ENCODE peak calls at places on chromosomes 12 and 14, in ten cellular contexts. O is fibroblast of lung, A is Peyer's patch, S is H9, U is lower lobe of right lung, D is A549, W is PC-3, Q is endodermal cell, Z is transverse colon, J is ovary. M is an unnamed sample. For H3K4me1, the result is how much of the 10 kb centered on the place peaks cover.

GRCh38 chr12:3042394-3042793 is 34.8 kb upstream of the TSPAN9 start:
- DNase-seq in O (no peak), A (no peak), S (peak), U (no peak), D (no peak), W (no peak), Q (no peak), Z (no peak), J (no peak), M (no peak)

GRCh38 chr14:32136027-32136825 is 59.1 kb downstream of the ARHGAP5 start:
- DNase-seq in O (no peak), A (no peak), S (no peak), U (no peak), D (peak), W (no peak), Q (no peak), Z (no peak), J (no peak), M (no peak)

GRCh38 chr14:79608426-79608825 is 602.9 kb downstream of the DIO2 start:
- DNase-seq in O (no peak), A (no peak), S (no peak), U (no peak), D (no peak), W (no peak), Q (no peak), Z (no peak), J (no peak), M (no peak)

GRCh38 chr12:38222011-38222410 is 94.6 kb upstream of the ALG10B start:
- DNase-seq in O (no peak), A (no peak), S (no peak), U (no peak), D (no peak), W (no peak), Q (no peak), Z (no peak), J (no peak), M (no peak)

GRCh38 chr14:61145903-61146411 is 135.2 kb downstream of the TMEM30B start:
- DNase-seq in O (peak), A (no peak), S (no peak), U (no peak), D (no peak), W (peak), Q (no peak), Z (no peak), J (no peak), M (no peak)

GRCh38 chr12:54389139-54389508 is 4.6 kb upstream of the ZNF385A start:
- DNase-seq in O (no peak), A (no peak), S (no peak), U (no peak), D (no peak), W (no peak), Q (no peak), Z (no peak), J (no peak), M (no peak)

GRCh38 chr14:79510659-79511058 is 700.6 kb downstream of the DIO2 start:
- DNase-seq in O (peak), A (no peak), S (no peak), U (no peak), D (peak), W (peak), Q (no peak), Z (no peak), J (no peak), M (no peak)

GRCh38 chr14:53409289-53409688 is 256.2 kb upstream of the DDHD1 start:
- DNase-seq in O (no peak), A (no peak), S (no peak), U (no peak), D (no peak), W (no peak), Q (no peak), Z (no peak), J (no peak), M (no peak)

GRCh38 chr12:106894774-106895173 is 60.9 kb upstream of the TMEM263 start:
- DNase-seq in O (no peak), A (no peak), S (no peak), U (no peak), D (no peak), W (peak), Q (no peak), Z (no peak), J (no peak), M (no peak)

GRCh38 chr14:103105580-103106168 is 11.1 kb downstream of the EXOC3L4 start:
- DNase-seq in O (no peak), A (no peak), S (no peak), U (no peak), D (no peak), W (peak), Q (peak), Z (peak), J (no peak), M (no peak)

GRCh38 chr14:75604979-75605825 is 26.8 kb downstream of the FLVCR2 start:
- DNase-seq in O (peak), A (no peak), S (no peak), U (no peak), D (no peak), W (no peak), Q (peak), Z (no peak), J (no peak), M (no peak)

GRCh38 chr14:39232554-39233415 is 930 bp upstream of the MIA2 start:
- DNase-seq in O (peak), A (no peak), S (no peak), U (no peak), D (peak), W (no peak), Q (no peak), Z (no peak), J (no peak), M (no peak)

GRCh38 chr12:5083955-5084849 is 40.5 kb downstream of the KCNA5 start:
- DNase-seq in O (peak), A (no peak), S (no peak), U (no peak), D (peak), W (peak), Q (peak), Z (no peak), J (no peak), M (no peak)

DNA sequence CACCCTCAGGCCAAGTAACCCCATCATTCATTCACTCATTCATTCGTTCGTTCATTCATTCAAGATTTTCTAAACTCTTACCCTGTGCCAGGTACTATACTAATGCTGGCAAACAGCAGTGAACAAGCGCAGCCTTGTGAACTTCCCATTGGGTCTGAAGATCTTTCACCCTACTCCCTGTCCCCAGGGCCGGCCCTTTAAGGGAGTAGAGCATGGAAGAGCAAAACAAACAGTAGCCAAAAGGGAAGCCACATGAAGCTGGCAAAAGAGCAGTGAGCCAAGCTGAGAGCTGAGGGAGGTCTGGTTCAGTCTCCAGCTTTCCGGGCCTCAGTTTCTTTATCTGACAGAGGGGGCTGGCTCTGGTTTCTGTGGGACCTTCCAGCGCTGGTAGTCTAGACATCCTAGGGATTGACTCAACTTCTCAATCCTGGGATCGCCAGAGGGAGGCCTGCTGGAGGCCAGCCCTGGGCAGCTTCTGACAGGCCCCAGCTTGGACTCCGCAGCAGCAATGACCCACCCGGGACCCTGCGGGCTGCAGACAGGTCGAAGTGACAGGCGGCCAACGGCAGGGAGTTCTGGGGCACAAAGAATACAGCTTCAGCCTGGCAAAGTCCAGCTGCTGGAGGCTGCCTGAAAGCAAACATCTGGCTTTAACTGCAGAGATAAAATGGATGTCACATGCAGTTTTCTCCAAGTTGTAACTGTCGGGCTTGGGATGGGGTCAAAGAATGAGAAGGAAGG is 27.1 kb downstream of the ACTN1 start:
- DNase-seq in O (no peak), A (no peak), S (no peak), U (no peak), D (no peak), W (no peak), Q (no peak), Z (no peak), J (peak), M (no peak)
- H3K4me1 ChIP-seq in O (half or more), A (under half), S (under half), U (half or more), D (half or more), W (under half), Q (under half), Z (half or more), J (under half), M (half or more)

GRCh38 chr14:90564496-90564895 is 167.7 kb downstream of the CALM1 start:
- DNase-seq in O (no peak), A (no peak), S (no peak), U (no peak), D (no peak), W (no peak), Q (no peak), Z (no peak), J (no peak), M (no peak)
- H3K4me1 ChIP-seq in O (under half), A (under half), S (under half), U (under half), D (under half), W (under half), Q (under half), Z (under half), J (under half), M (under half)

GRCh38 chr14:70921669-70922068 is 14.4 kb downstream of the PCNX1 start:
- DNase-seq in O (no peak), A (no peak), S (no peak), U (no peak), D (no peak), W (peak), Q (no peak), Z (no peak), J (no peak), M (no peak)

GRCh38 chr14:70916776-70917175 is 9.5 kb downstream of the PCNX1 start:
- DNase-seq in O (no peak), A (no peak), S (no peak), U (no peak), D (no peak), W (no peak), Q (no peak), Z (no peak), J (no peak), M (no peak)

GRCh38 chr14:70917633-70918032 is 10.4 kb downstream of the PCNX1 start:
- DNase-seq in O (no peak), A (no peak), S (no peak), U (no peak), D (no peak), W (no peak), Q (no peak), Z (no peak), J (no peak), M (no peak)

GRCh38 chr14:70919774-70920173 is 12.5 kb downstream of the PCNX1 start:
- DNase-seq in O (peak), A (no peak), S (no peak), U (no peak), D (no peak), W (peak), Q (no peak), Z (no peak), J (no peak), M (no peak)

DNA sequence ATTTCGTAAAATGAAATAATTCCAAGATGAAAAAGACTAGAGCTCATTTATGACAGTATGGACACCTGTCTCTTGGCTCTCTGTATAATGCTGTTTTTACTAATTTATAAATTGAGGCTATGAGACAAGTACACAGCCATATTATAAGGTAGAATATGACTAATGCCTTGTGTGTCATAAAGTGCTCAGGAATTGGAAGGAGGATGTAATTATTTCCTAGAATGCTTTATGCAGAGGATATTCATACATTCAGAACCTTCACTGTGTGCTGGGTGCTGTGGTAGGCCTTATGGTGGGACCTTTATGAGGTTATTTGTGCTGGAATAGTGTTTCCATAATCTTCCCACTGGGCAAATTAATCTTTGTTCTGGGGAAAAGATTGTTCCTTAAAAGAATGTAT is 13.3 kb downstream of the PCNX1 start:
- DNase-seq in O (no peak), A (no peak), S (no peak), U (no peak), D (no peak), W (peak), Q (no peak), Z (no peak), J (no peak), M (no peak)
- H3K4me1 ChIP-seq in O (under half), A (under half), S (under half), U (under half), D (under half), W (under half), Q (under half), Z (under half), J (under half), M (half or more)

DNA sequence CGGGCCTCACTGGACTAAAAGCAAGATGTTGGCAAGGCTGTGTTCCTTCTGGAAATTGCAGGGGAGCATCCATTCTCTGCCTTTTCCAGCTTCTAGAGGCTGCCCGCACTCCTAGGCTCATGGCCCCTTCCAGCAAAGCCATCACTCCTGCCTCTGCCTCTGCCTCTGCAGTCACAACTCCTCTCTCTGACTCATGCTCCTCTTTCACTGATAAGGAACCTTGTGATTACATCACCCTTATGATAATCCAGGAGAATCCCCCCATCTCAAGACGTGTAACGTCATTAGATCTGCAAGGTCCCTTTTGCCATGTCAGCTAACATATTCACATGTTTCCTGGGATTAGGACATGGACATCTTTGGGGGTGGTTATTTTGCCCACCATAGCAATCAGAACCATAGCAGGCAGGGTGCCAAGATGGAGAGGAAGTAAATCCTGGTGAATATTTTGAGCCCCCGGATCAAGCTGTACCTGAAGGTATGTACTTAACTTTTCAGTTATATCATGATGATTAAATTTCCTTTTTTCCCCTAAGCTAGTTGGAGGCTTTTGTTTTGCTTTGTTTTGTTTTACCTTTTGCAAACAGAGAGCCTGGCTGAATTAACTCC is 123.6 kb downstream of the SCARB1 start:
- DNase-seq in O (no peak), A (no peak), S (no peak), U (no peak), D (peak), W (no peak), Q (no peak), Z (no peak), J (no peak), M (no peak)
- H3K4me1 ChIP-seq in O (under half), A (under half), S (under half), U (under half), D (under half), W (under half), Q (under half), Z (under half), J (under half), M (under half)

M was measured in naive thymus-derived CD4-positive, alpha-beta T cell.